ENCODE peak calls at places on chromosome 12, in six cellular contexts. Q, I, B, Z, R and P are unnamed samples.

GRCh38 chr12:55472297-55472696 is 2.4 kb upstream of the OR6C70 start:
- DNase-seq in Q (no peak), R (no peak), I (no peak), Z (no peak), B (no peak), P (no peak)

GRCh38 chr12:57146092-57146491 is 1.3 kb downstream of the LRP1-AS start:
- DNase-seq in B (no peak), Q (no peak), Z (no peak), I (no peak), R (no peak), P (no peak)

GRCh38 chr12:46005151-46005797 is 14.9 kb upstream of the SCAF11 start:
- DNase-seq in Q (no peak), B (peak), R (no peak), Z (no peak), I (no peak), P (no peak)

GRCh38 chr12:83016226-83016835 is 329.6 kb downstream of the TMTC2 start:
- DNase-seq in R (peak), Z (no peak), Q (no peak), I (no peak), B (peak), P (no peak)

GRCh38 chr12:80218925-80219714 is 119.8 kb downstream of the OTOGL start:
- DNase-seq in Z (no peak), R (peak), Q (no peak), B (no peak), I (no peak), P (no peak)

GRCh38 chr12:111558107-111558376 is 41.1 kb downstream of the ATXN2 start:
- DNase-seq in Q (no peak), B (no peak), Z (no peak), R (no peak), I (no peak), P (no peak)

GRCh38 chr12:18861287-18861858 is 123.5 kb downstream of the CAPZA3 start:
- DNase-seq in Z (no peak), B (peak), R (peak), Q (no peak), I (no peak), P (no peak)

GRCh38 chr12:2689879-2690278 is 104.9 kb upstream of the FKBP4 start:
- DNase-seq in Q (no peak), B (no peak), I (peak), R (no peak), Z (peak), P (no peak)

GRCh38 chr12:90987101-90987500 is 17.7 kb downstream of the EPYC start:
- DNase-seq in Q (no peak), Z (no peak), I (no peak), B (no peak), R (no peak), P (no peak)

GRCh38 chr12:106747973-106748436 is 26.5 kb upstream of the RIC8B start:
- DNase-seq in Z (no peak), Q (no peak), B (no peak), I (no peak), R (no peak), P (no peak)

GRCh38 chr12:64181504-64182291 is 40.4 kb downstream of the KICS2 start:
- DNase-seq in B (peak), Q (peak), Z (peak), R (peak), I (no peak), P (peak)

GRCh38 chr12:76555797-76556196 is 3.8 kb downstream of the OSBPL8 start:
- DNase-seq in Z (no peak), I (no peak), B (no peak), Q (no peak), R (no peak), P (no peak)

GRCh38 chr12:56599797-56600196 is 30.3 kb downstream of the BAZ2A start:
- DNase-seq in I (no peak), R (no peak), Q (no peak), Z (no peak), B (no peak), P (no peak)

GRCh38 chr12:124961055-124961454 is 27.9 kb downstream of the DHX37 start:
- DNase-seq in B (no peak), Z (no peak), R (no peak), Q (no peak), I (no peak), P (no peak)

GRCh38 chr12:41304526-41304925 is 116.4 kb downstream of the PDZRN4 start:
- DNase-seq in R (no peak), I (no peak), Z (no peak), Q (no peak), B (no peak), P (no peak)

GRCh38 chr12:51969643-51970042 is 18.1 kb downstream of the ACVR1B start:
- DNase-seq in Z (no peak), I (no peak), B (no peak), R (no peak), Q (no peak), P (no peak)

GRCh38 chr12:70719672-70720420 is 82.6 kb upstream of the PTPRB start:
- DNase-seq in R (peak), Z (peak), I (peak), Q (peak), B (peak), P (peak)

GRCh38 chr12:124479680-124480468 is 87.5 kb downstream of the NCOR2 start:
- DNase-seq in I (no peak), Q (no peak), Z (no peak), B (no peak), R (no peak), P (no peak)

GRCh38 chr12:116880817-116881324 is 370 bp downstream of the HRK start:
- DNase-seq in Q (peak), I (peak), R (peak), Z (peak), B (peak), P (peak)

GRCh38 chr12:85658236-85658635 is 178.0 kb downstream of the RASSF9 start:
- DNase-seq in R (no peak), Z (no peak), B (no peak), Q (no peak), I (no peak), P (no peak)

GRCh38 chr12:61804301-61804700 is 455.9 kb upstream of the USP15 start:
- DNase-seq in Q (no peak), Z (no peak), R (no peak), B (no peak), I (no peak), P (peak)

GRCh38 chr12:75986001-75986739 is 45.4 kb downstream of the PHLDA1 start:
- DNase-seq in Q (no peak), B (peak), I (no peak), R (peak), Z (no peak), P (no peak)

GRCh38 chr12:106493531-106493930 is 89.3 kb upstream of the RFX4 start:
- DNase-seq in I (no peak), Q (peak), B (no peak), R (no peak), Z (no peak), P (no peak)

GRCh38 chr12:66633676-66634075 is 45.2 kb downstream of the GRIP1 start:
- DNase-seq in Q (no peak), R (no peak), B (no peak), Z (no peak), I (no peak), P (no peak)

GRCh38 chr12:118727196-118727595 is 254.1 kb upstream of the SRRM4 start:
- DNase-seq in Z (no peak), Q (no peak), I (no peak), B (no peak), R (no peak), P (no peak)

GRCh38 chr12:131738196-131738595 is 27.3 kb downstream of the SFSWAP start:
- DNase-seq in I (no peak), R (no peak), B (no peak), Z (no peak), Q (no peak), P (no peak)

GRCh38 chr12:113912761-113913295 is 53.3 kb downstream of the RBM19 start:
- DNase-seq in I (peak), Z (peak), B (peak), Q (peak), R (peak), P (peak)

GRCh38 chr12:46442723-46443122 is 70.2 kb upstream of the SLC38A2 start:
- DNase-seq in B (peak), I (no peak), R (no peak), Q (no peak), Z (no peak), P (no peak)

GRCh38 chr12:48424644-48425043 is 47.7 kb upstream of the ANP32D start:
- DNase-seq in I (no peak), R (no peak), Q (no peak), B (no peak), Z (no peak), P (no peak)

GRCh38 chr12:109814600-109814999 is 18.6 kb downstream of the TRPV4 start:
- DNase-seq in B (no peak), Q (no peak), I (no peak), R (no peak), Z (no peak), P (no peak)

GRCh38 chr12:2332266-2332665 is 279.5 kb downstream of the CACNA1C start:
- DNase-seq in Q (no peak), R (no peak), I (no peak), Z (no peak), B (peak), P (no peak)

GRCh38 chr12:102957339-102958050 is at the start of gene ASCL1:
- DNase-seq in R (peak), B (peak), Z (peak), I (peak), Q (no peak), P (peak)

GRCh38 chr12:96329545-96329944 is 70.7 kb downstream of the CDK17 start:
- DNase-seq in B (no peak), R (no peak), I (no peak), Z (no peak), Q (no peak), P (no peak)

GRCh38 chr12:175250-175649 is 38.7 kb downstream of the SLC6A12 start:
- DNase-seq in Q (no peak), B (no peak), Z (no peak), R (no peak), I (no peak), P (no peak)

GRCh38 chr12:121223283-121223946 is 13.5 kb downstream of the P2RX4 start:
- DNase-seq in R (no peak), Z (peak), I (no peak), Q (no peak), B (no peak), P (peak)

GRCh38 chr12:78916845-78917480 is 52.4 kb downstream of the SYT1 start:
- DNase-seq in Z (no peak), B (peak), I (no peak), R (peak), Q (no peak), P (peak)

GRCh38 chr12:43655586-43655985 is 103.0 kb downstream of the PUS7L start:
- DNase-seq in B (peak), I (no peak), Z (no peak), Q (no peak), R (peak), P (no peak)

GRCh38 chr12:82034769-82035168 is 275.6 kb upstream of the PPFIA2 start:
- DNase-seq in R (no peak), Q (no peak), I (no peak), Z (no peak), B (no peak), P (no peak)

DNA sequence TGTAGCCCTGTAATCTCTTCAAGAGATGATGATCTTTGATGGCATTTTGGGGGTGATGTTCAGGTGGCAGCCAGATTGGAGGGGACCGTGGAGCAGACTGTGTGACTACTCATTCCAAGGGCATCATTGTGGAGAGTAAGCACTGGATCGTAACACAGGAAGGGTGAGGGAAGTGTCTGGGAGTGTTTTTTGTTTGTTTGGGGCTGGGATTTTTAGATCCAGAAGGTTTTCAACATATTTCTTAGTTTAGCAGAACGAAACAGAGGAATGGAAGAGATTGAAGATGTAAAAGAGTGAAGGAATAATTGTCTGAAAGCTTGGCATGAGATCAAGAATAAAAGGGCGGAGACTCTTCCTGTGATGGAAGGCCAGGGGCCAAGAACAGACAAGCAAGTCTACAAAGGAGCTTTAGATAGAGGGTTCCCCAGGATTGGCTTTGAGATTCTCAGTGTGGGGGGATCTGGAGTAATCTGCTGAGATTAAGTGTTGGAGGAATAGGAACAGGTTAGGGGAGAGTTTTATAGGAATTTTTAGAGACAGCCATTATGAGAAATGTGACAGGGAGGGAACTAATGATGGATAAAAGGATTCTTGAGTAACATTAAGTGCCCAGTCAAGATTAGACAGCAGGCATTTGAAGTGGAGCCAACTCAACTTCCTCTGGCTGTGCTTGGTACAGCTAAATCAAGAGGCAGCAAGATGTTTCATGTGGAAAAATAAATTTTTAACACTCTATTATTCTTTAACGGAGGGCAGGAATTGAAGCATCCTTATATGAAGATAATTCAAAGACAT is 79.7 kb upstream of the REP15 start:
- DNase-seq in B (no peak), I (no peak), Z (no peak), Q (no peak), R (no peak), P (no peak)
- H3K4me2 ChIP-seq in B (no peak), I (no peak), Z (no peak), Q (no peak), R (no peak), P (no peak)

GRCh38 chr12:100484178-100484886 is 10.7 kb downstream of the NR1H4 start:
- DNase-seq in I (no peak), B (peak), Q (no peak), R (no peak), Z (no peak), P (no peak)
- H2BK15ac ChIP-seq in I (no peak), B (no peak), Q (no peak), R (no peak), Z (no peak), P (no peak)

DNA sequence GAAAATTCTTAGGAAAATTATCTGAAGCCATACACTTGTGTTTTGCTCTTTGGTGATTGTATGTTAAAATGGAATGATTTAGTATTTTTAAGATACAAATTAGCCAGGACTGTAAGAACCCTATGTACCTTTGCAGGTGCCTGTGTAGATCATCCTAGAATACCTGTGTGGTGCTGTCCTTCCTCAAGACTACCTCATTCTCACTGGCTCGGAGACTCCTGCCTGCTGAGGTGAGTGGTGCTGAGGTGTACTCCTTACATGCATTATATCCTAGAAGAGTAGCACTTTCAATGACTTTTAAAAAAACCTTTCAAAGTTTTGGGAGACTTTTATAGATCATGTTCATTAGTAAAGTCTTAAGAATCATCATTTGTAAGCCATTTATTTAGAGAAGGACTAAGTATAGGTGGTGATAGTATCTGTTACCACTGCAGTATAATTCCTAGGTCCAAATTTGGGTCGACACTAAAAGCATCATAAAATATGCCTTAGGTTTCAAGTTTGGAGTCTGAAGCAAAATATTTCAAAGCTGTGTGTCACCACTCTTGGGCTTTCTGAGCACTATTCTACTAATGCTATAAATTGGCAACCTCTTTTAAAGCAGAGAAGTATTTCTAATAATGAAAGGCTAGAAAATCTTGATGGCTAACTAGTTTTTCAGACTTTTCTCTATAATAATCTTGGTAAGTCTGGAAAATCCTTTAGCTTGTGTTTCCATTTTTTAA is 36.6 kb downstream of the RASSF8 start:
- DNase-seq in Q (no peak), R (no peak), I (no peak), B (no peak), Z (no peak), P (peak)
- H3K27ac ChIP-seq in Q (peak), R (no peak), I (no peak), B (peak), Z (no peak), P (no peak)

DNA sequence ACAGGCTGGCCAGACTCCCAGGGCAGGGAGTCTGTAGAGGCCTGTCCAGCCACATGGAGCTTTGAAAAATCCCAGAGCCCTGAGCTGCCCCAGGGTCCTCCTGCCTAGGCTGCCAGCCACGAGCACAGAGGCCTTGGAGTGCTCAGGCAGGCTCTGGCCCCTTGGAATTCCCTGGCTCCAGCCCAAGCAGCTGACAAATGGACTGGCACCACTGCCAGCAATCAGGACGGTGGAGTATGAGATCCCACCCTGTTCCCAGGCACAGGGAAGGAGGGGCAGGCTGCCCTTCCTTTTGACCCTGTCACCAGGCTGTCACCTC is 26.3 kb downstream of the CMKLR1 start:
- DNase-seq in Q (no peak), R (no peak), B (no peak), Z (no peak), I (no peak), P (no peak)
- H3K4me2 ChIP-seq in Q (no peak), R (no peak), B (no peak), Z (no peak), I (no peak), P (no peak)

GRCh38 chr12:114920828-114921579 is 237.0 kb upstream of the TBX3 start:
- DNase-seq in I (no peak), Q (no peak), Z (no peak), B (peak), R (peak), P (no peak)
- H2BK15ac ChIP-seq in I (no peak), Q (no peak), Z (no peak), B (peak), R (no peak), P (no peak)

DNA sequence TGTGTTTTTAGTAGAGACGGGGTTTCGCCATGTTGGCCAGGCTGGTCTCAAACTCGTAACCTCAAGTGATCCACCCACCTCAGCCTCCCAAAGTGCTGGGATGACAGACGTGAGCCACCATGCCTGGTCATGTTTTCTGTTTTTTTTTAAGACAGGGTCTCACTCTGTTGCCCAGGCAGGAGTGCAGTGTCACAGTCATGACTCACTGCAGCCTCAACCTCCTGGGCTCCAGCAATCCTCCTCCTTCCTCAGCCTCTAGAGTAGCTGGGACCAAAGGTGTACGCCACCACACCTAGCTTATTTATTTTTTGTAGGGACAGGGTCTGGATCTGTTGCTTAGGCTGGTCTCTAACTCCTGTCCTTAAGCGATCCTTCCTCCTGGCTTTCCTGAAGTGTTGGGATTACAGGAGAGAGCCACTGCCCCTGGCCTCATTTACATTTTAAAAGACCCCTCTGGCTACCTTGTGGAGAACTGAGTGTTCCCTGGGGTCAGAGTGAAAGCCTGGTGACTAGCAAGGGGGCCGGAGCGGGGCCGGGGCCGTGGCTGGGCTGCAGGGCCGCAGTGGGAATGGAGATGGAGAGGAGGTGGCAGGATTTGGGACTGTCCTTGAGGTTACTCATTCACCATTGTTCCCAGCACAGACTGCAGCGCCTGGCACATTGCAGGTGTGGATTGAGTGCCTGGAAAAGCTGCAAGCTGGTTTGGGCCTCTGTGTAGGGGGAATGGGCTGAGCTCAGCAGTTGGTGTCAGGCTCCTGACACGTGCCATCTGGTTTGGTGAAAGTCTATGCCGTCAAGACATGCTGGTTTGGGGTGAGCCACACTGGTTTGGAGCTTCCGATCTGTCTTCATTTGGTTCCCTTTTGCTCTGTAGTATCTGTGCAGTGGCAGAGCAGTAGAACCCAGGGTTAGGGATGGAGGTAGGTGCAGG is 18.1 kb downstream of the KMT5A start:
- DNase-seq in I (peak), B (no peak), R (no peak), Z (peak), Q (no peak), P (peak)
- H3K27ac ChIP-seq in I (no peak), B (no peak), R (no peak), Z (no peak), Q (peak), P (no peak)